ENCODE peak calls at places on chromosomes 5 and 9, in eight cellular contexts. P is RWPE2; T is activated T-cell treated with anti-CD3 and anti-CD28 coated beads, Interleukin-2, amount 50 U/mL, for 72 hours; Q is Panc1; B is foreskin keratinocyte; V is activated CD4-positive, alpha-beta T cell treated with anti-CD3 and anti-CD28 coated beads for 36 hours; A is activated CD8-positive, alpha-beta memory T cell treated with anti-CD3 and anti-CD28 coated beads, Interleukin-2, amount 10 ng/mL, durations not matched to agents 7 days and 5 days; X is naive thymus-derived CD8-positive, alpha-beta T cell. C is an unnamed sample.

GRCh38 chr5:17398439-17398838 is 99.6 kb upstream of the TAF11L2 start:
- ATAC-seq in A (no peak), P (peak; percentile 93), T (no peak), V (no peak), Q (no peak), B (peak; percentile 99), X (no peak), C (no peak)

GRCh38 chr5:140318778-140319177 is 15.9 kb upstream of the PFDN1 start:
- ATAC-seq in V (no peak), A (no peak), P (no peak), T (no peak), X (no peak), B (no peak), Q (no peak), C (no peak)

GRCh38 chr9:18825775-18826174 is 207.2 kb downstream of the SAXO1 start:
- ATAC-seq in A (no peak), X (no peak), P (no peak), B (no peak), V (no peak), Q (no peak), T (no peak), C (no peak)

GRCh38 chr5:168365581-168366081 is 74.2 kb downstream of the WWC1 start:
- ATAC-seq in A (no peak), B (peak; percentile 75), X (no peak), T (no peak), V (no peak), Q (peak; percentile 68), P (peak; percentile 46), C (no peak)

GRCh38 chr5:42894057-42894456 is 82.4 kb upstream of the SELENOP start:
- ATAC-seq in V (no peak), Q (no peak), T (no peak), B (no peak), A (no peak), X (no peak), P (no peak), C (no peak)

GRCh38 chr9:127753148-127753547 is 18.1 kb upstream of the TOR2A start:
- ATAC-seq in Q (no peak), P (no peak), V (no peak), A (no peak), X (no peak), T (no peak), B (no peak), C (no peak)

GRCh38 chr5:9830184-9830583 is 200.0 kb upstream of the TAS2R1 start:
- ATAC-seq in Q (no peak), A (no peak), X (no peak), T (no peak), B (no peak), V (no peak), P (no peak), C (no peak)

GRCh38 chr9:84397822-84398221 is 57.3 kb upstream of the SLC28A3 start:
- ATAC-seq in A (no peak), P (peak; percentile 63), T (no peak), B (peak; percentile 64), V (no peak), Q (no peak), X (no peak), C (no peak)

GRCh38 chr9:109439378-109440116 is 58.6 kb downstream of the PTPN3 start:
- ATAC-seq in P (no peak), T (no peak), X (no peak), A (no peak), B (no peak), Q (no peak), V (no peak), C (no peak)

GRCh38 chr5:142378737-142379365 is 54.0 kb upstream of the SPRY4 start:
- ATAC-seq in B (no peak), A (no peak), Q (no peak), X (no peak), P (no peak), T (no peak), V (no peak), C (no peak)

GRCh38 chr5:28414619-28415018 is 1376.2 kb upstream of the CDH9 start:
- ATAC-seq in A (no peak), V (no peak), P (peak; percentile 65), T (no peak), B (peak; percentile 64), X (no peak), Q (no peak), C (no peak)

GRCh38 chr5:98989723-98990122 is 60.9 kb upstream of the CHD1 start:
- ATAC-seq in P (no peak), B (no peak), T (no peak), X (no peak), A (no peak), Q (no peak), V (no peak), C (no peak)

GRCh38 chr9:1458503-1458902 is 408.3 kb downstream of the DMRT2 start:
- ATAC-seq in P (peak; percentile 96), Q (no peak), X (no peak), V (peak; percentile 74), B (peak; percentile 99), T (peak; percentile 86), A (no peak), C (peak; percentile 83)

GRCh38 chr5:83256091-83256775 is 178.9 kb downstream of the XRCC4 start:
- ATAC-seq in Q (no peak), B (peak; percentile 93), X (no peak), P (peak; percentile 88), V (no peak), T (no peak), A (no peak), C (no peak)

GRCh38 chr9:16074962-16075361 is 522.1 kb downstream of the CCDC171 start:
- ATAC-seq in V (no peak), P (no peak), B (no peak), X (no peak), A (no peak), T (no peak), Q (no peak), C (no peak)